ENCODE peak calls at places on chromosomes 3 and 15, in ten cellular contexts. One of them, this sample, is unnamed.

GRCh38 chr3:150080058-150080730 is 109.5 kb upstream of the PFN2 start:
- DNase-seq in CD8-positive, alpha-beta T cell: no peak
- DNase-seq in fibroblast of lung: peak; percentile 40
- DNase-seq in GM23338: no peak
- DNase-seq in neural crest cell: no peak
- DNase-seq in psoas muscle: no peak
- DNase-seq in GM13977: no peak
- DNase-seq in left ventricle myocardium inferior: no peak
- DNase-seq in BJ: no peak
- DNase-seq in sigmoid colon: no peak
- DNase-seq in this sample: no peak

GRCh38 chr3:153624310-153625030 is 462.4 kb downstream of the RAP2B start:
- DNase-seq in CD8-positive, alpha-beta T cell: peak; percentile 16
- DNase-seq in fibroblast of lung: no peak
- DNase-seq in GM23338: no peak
- DNase-seq in neural crest cell: no peak
- DNase-seq in psoas muscle: no peak
- DNase-seq in GM13977: no peak
- DNase-seq in left ventricle myocardium inferior: no peak
- DNase-seq in BJ: no peak
- DNase-seq in sigmoid colon: no peak
- DNase-seq in this sample: no peak

GRCh38 chr15:85625856-85626255 is 168.9 kb downstream of the KLHL25 start:
- DNase-seq in CD8-positive, alpha-beta T cell: no peak
- DNase-seq in fibroblast of lung: peak; percentile 94
- DNase-seq in GM23338: no peak
- DNase-seq in neural crest cell: no peak
- DNase-seq in psoas muscle: no peak
- DNase-seq in GM13977: peak; percentile 28
- DNase-seq in left ventricle myocardium inferior: no peak
- DNase-seq in BJ: no peak
- DNase-seq in sigmoid colon: no peak
- DNase-seq in this sample: no peak

GRCh38 chr3:81444817-81445460 is 316.5 kb downstream of the GBE1 start:
- DNase-seq in CD8-positive, alpha-beta T cell: no peak
- DNase-seq in fibroblast of lung: no peak
- DNase-seq in GM23338: no peak
- DNase-seq in neural crest cell: no peak
- DNase-seq in psoas muscle: no peak
- DNase-seq in GM13977: no peak
- DNase-seq in left ventricle myocardium inferior: no peak
- DNase-seq in BJ: no peak
- DNase-seq in sigmoid colon: no peak
- DNase-seq in this sample: no peak

GRCh38 chr3:108153451-108153981 is 62.7 kb upstream of the CD47 start:
- DNase-seq in CD8-positive, alpha-beta T cell: peak; percentile 32
- DNase-seq in fibroblast of lung: peak; percentile 61
- DNase-seq in GM23338: peak; percentile 88
- DNase-seq in neural crest cell: peak; percentile 7
- DNase-seq in psoas muscle: no peak
- DNase-seq in GM13977: peak; percentile 50
- DNase-seq in left ventricle myocardium inferior: no peak
- DNase-seq in BJ: no peak
- DNase-seq in sigmoid colon: no peak
- DNase-seq in this sample: no peak

GRCh38 chr3:37144806-37145205 is 29.6 kb downstream of the LRRFIP2 start:
- DNase-seq in CD8-positive, alpha-beta T cell: no peak
- DNase-seq in fibroblast of lung: no peak
- DNase-seq in GM23338: no peak
- DNase-seq in neural crest cell: no peak
- DNase-seq in psoas muscle: no peak
- DNase-seq in GM13977: no peak
- DNase-seq in left ventricle myocardium inferior: no peak
- DNase-seq in BJ: no peak
- DNase-seq in sigmoid colon: no peak
- DNase-seq in this sample: no peak

GRCh38 chr3:117719316-117719926 is 1009.8 kb downstream of the TUSC7 start:
- DNase-seq in CD8-positive, alpha-beta T cell: no peak
- DNase-seq in fibroblast of lung: no peak
- DNase-seq in GM23338: peak; percentile 63
- DNase-seq in neural crest cell: no peak
- DNase-seq in psoas muscle: no peak
- DNase-seq in GM13977: peak; percentile 9
- DNase-seq in left ventricle myocardium inferior: no peak
- DNase-seq in BJ: no peak
- DNase-seq in sigmoid colon: no peak
- DNase-seq in this sample: no peak

GRCh38 chr3:18891641-18892040 is 256.7 kb upstream of the KCNH8 start:
- DNase-seq in CD8-positive, alpha-beta T cell: peak; percentile 10
- DNase-seq in fibroblast of lung: no peak
- DNase-seq in GM23338: no peak
- DNase-seq in neural crest cell: no peak
- DNase-seq in psoas muscle: no peak
- DNase-seq in GM13977: no peak
- DNase-seq in left ventricle myocardium inferior: no peak
- DNase-seq in BJ: no peak
- DNase-seq in sigmoid colon: no peak
- DNase-seq in this sample: no peak

GRCh38 chr3:42731476-42732195 is 29.0 kb upstream of the HHATL start:
- DNase-seq in CD8-positive, alpha-beta T cell: no peak
- DNase-seq in fibroblast of lung: no peak
- DNase-seq in GM23338: no peak
- DNase-seq in neural crest cell: no peak
- DNase-seq in psoas muscle: no peak
- DNase-seq in GM13977: no peak
- DNase-seq in left ventricle myocardium inferior: no peak
- DNase-seq in BJ: no peak
- DNase-seq in sigmoid colon: peak; percentile 44
- DNase-seq in this sample: no peak

GRCh38 chr3:42734263-42734860 is 31.8 kb upstream of the HHATL start:
- DNase-seq in CD8-positive, alpha-beta T cell: no peak
- DNase-seq in fibroblast of lung: no peak
- DNase-seq in GM23338: no peak
- DNase-seq in neural crest cell: no peak
- DNase-seq in psoas muscle: no peak
- DNase-seq in GM13977: no peak
- DNase-seq in left ventricle myocardium inferior: no peak
- DNase-seq in BJ: no peak
- DNase-seq in sigmoid colon: peak; percentile 52
- DNase-seq in this sample: no peak

GRCh38 chr3:42732196-42732828 is 29.7 kb upstream of the HHATL start:
- DNase-seq in CD8-positive, alpha-beta T cell: no peak
- DNase-seq in fibroblast of lung: no peak
- DNase-seq in GM23338: no peak
- DNase-seq in neural crest cell: peak; percentile 35
- DNase-seq in psoas muscle: no peak
- DNase-seq in GM13977: no peak
- DNase-seq in left ventricle myocardium inferior: no peak
- DNase-seq in BJ: no peak
- DNase-seq in sigmoid colon: peak; percentile 62
- DNase-seq in this sample: no peak

GRCh38 chr3:42733501-42734262 is 31.1 kb upstream of the HHATL start:
- DNase-seq in CD8-positive, alpha-beta T cell: no peak
- DNase-seq in fibroblast of lung: no peak
- DNase-seq in GM23338: peak; percentile 35
- DNase-seq in neural crest cell: no peak
- DNase-seq in psoas muscle: no peak
- DNase-seq in GM13977: no peak
- DNase-seq in left ventricle myocardium inferior: no peak
- DNase-seq in BJ: no peak
- DNase-seq in sigmoid colon: peak; percentile 55
- DNase-seq in this sample: no peak

GRCh38 chr3:42732829-42733459 is 30.3 kb upstream of the HHATL start:
- DNase-seq in CD8-positive, alpha-beta T cell: no peak
- DNase-seq in fibroblast of lung: no peak
- DNase-seq in GM23338: peak; percentile 16
- DNase-seq in neural crest cell: no peak
- DNase-seq in psoas muscle: no peak
- DNase-seq in GM13977: no peak
- DNase-seq in left ventricle myocardium inferior: no peak
- DNase-seq in BJ: no peak
- DNase-seq in sigmoid colon: peak; percentile 44
- DNase-seq in this sample: no peak
- TF ChIP-seq CTCF in CD8-positive, alpha-beta T cell: no peak
- TF ChIP-seq CTCF in fibroblast of lung: no peak
- TF ChIP-seq CTCF in GM23338: no peak
- TF ChIP-seq CTCF in neural crest cell: peak; percentile 38
- TF ChIP-seq CTCF in psoas muscle: no peak
- TF ChIP-seq CTCF in GM13977: no peak
- TF ChIP-seq CTCF in left ventricle myocardium inferior: no peak
- TF ChIP-seq CTCF in BJ: peak; percentile 27
- TF ChIP-seq CTCF in sigmoid colon: no peak
- TF ChIP-seq CTCF in this sample: no peak

GRCh38 chr15:91855241-91855640 is 1.7 kb downstream of the SLCO3A1 start:
- DNase-seq in CD8-positive, alpha-beta T cell: no peak
- DNase-seq in fibroblast of lung: no peak
- DNase-seq in GM23338: no peak
- DNase-seq in neural crest cell: no peak
- DNase-seq in psoas muscle: no peak
- DNase-seq in GM13977: no peak
- DNase-seq in left ventricle myocardium inferior: no peak
- DNase-seq in BJ: no peak
- DNase-seq in sigmoid colon: no peak
- DNase-seq in this sample: no peak

GRCh38 chr15:91853501-91853967 is at the start of gene SLCO3A1:
- DNase-seq in CD8-positive, alpha-beta T cell: peak; percentile 75
- DNase-seq in fibroblast of lung: peak; percentile 57
- DNase-seq in GM23338: peak; percentile 74
- DNase-seq in neural crest cell: peak; percentile 45
- DNase-seq in psoas muscle: peak; percentile 87
- DNase-seq in GM13977: peak; percentile 45
- DNase-seq in left ventricle myocardium inferior: peak; percentile 86
- DNase-seq in BJ: no peak
- DNase-seq in sigmoid colon: peak; percentile 87
- DNase-seq in this sample: peak; percentile 40

GRCh38 chr15:91855684-91856553 is 2.4 kb downstream of the SLCO3A1 start:
- DNase-seq in CD8-positive, alpha-beta T cell: no peak
- DNase-seq in fibroblast of lung: no peak
- DNase-seq in GM23338: peak; percentile 94
- DNase-seq in neural crest cell: no peak
- DNase-seq in psoas muscle: no peak
- DNase-seq in GM13977: no peak
- DNase-seq in left ventricle myocardium inferior: no peak
- DNase-seq in BJ: no peak
- DNase-seq in sigmoid colon: no peak
- DNase-seq in this sample: no peak

GRCh38 chr15:91852741-91853500 is 587 bp upstream of the SLCO3A1 start:
- DNase-seq in CD8-positive, alpha-beta T cell: peak; percentile 70
- DNase-seq in fibroblast of lung: peak; percentile 62
- DNase-seq in GM23338: peak; percentile 75
- DNase-seq in neural crest cell: peak; percentile 59
- DNase-seq in psoas muscle: peak; percentile 90
- DNase-seq in GM13977: peak; percentile 82
- DNase-seq in left ventricle myocardium inferior: peak; percentile 83
- DNase-seq in BJ: no peak
- DNase-seq in sigmoid colon: peak; percentile 88
- DNase-seq in this sample: peak; percentile 51

GRCh38 chr15:91853968-91854943 is 748 bp downstream of the SLCO3A1 start:
- DNase-seq in CD8-positive, alpha-beta T cell: peak; percentile 49
- DNase-seq in fibroblast of lung: peak; percentile 16
- DNase-seq in GM23338: peak; percentile 60
- DNase-seq in neural crest cell: peak; percentile 35
- DNase-seq in psoas muscle: peak; percentile 73
- DNase-seq in GM13977: no peak
- DNase-seq in left ventricle myocardium inferior: peak; percentile 64
- DNase-seq in BJ: no peak
- DNase-seq in sigmoid colon: peak; percentile 71
- DNase-seq in this sample: no peak
- TF ChIP-seq CTCF in CD8-positive, alpha-beta T cell: no peak
- TF ChIP-seq CTCF in fibroblast of lung: no peak
- TF ChIP-seq CTCF in GM23338: no peak
- TF ChIP-seq CTCF in neural crest cell: peak; percentile 33
- TF ChIP-seq CTCF in psoas muscle: peak; percentile 31
- TF ChIP-seq CTCF in GM13977: no peak
- TF ChIP-seq CTCF in left ventricle myocardium inferior: peak; percentile 49
- TF ChIP-seq CTCF in BJ: no peak
- TF ChIP-seq CTCF in sigmoid colon: no peak
- TF ChIP-seq CTCF in this sample: no peak

GRCh38 chr15:77032647-77033416 is 37.9 kb downstream of the PSTPIP1 start:
- DNase-seq in CD8-positive, alpha-beta T cell: no peak
- DNase-seq in fibroblast of lung: no peak
- DNase-seq in GM23338: no peak
- DNase-seq in neural crest cell: peak; percentile 2
- DNase-seq in psoas muscle: peak; percentile 40
- DNase-seq in GM13977: peak; percentile 14
- DNase-seq in left ventricle myocardium inferior: no peak
- DNase-seq in BJ: no peak
- DNase-seq in sigmoid colon: peak; percentile 50
- DNase-seq in this sample: no peak

GRCh38 chr15:77030928-77031375 is 36.0 kb downstream of the PSTPIP1 start:
- DNase-seq in CD8-positive, alpha-beta T cell: no peak
- DNase-seq in fibroblast of lung: no peak
- DNase-seq in GM23338: no peak
- DNase-seq in neural crest cell: peak; percentile 27
- DNase-seq in psoas muscle: peak; percentile 35
- DNase-seq in GM13977: no peak
- DNase-seq in left ventricle myocardium inferior: no peak
- DNase-seq in BJ: no peak
- DNase-seq in sigmoid colon: peak; percentile 61
- DNase-seq in this sample: no peak

GRCh38 chr15:77032052-77032646 is 37.2 kb downstream of the PSTPIP1 start:
- DNase-seq in CD8-positive, alpha-beta T cell: peak; percentile 8
- DNase-seq in fibroblast of lung: no peak
- DNase-seq in GM23338: no peak
- DNase-seq in neural crest cell: no peak
- DNase-seq in psoas muscle: peak; percentile 49
- DNase-seq in GM13977: no peak
- DNase-seq in left ventricle myocardium inferior: no peak
- DNase-seq in BJ: no peak
- DNase-seq in sigmoid colon: peak; percentile 58
- DNase-seq in this sample: no peak

GRCh38 chr15:77030042-77030927 is 35.4 kb downstream of the PSTPIP1 start:
- DNase-seq in CD8-positive, alpha-beta T cell: peak; percentile 10
- DNase-seq in fibroblast of lung: no peak
- DNase-seq in GM23338: peak; percentile 54
- DNase-seq in neural crest cell: peak; percentile 3
- DNase-seq in psoas muscle: peak; percentile 48
- DNase-seq in GM13977: peak; percentile 11
- DNase-seq in left ventricle myocardium inferior: no peak
- DNase-seq in BJ: no peak
- DNase-seq in sigmoid colon: peak; percentile 60
- DNase-seq in this sample: peak; percentile 66

DNA sequence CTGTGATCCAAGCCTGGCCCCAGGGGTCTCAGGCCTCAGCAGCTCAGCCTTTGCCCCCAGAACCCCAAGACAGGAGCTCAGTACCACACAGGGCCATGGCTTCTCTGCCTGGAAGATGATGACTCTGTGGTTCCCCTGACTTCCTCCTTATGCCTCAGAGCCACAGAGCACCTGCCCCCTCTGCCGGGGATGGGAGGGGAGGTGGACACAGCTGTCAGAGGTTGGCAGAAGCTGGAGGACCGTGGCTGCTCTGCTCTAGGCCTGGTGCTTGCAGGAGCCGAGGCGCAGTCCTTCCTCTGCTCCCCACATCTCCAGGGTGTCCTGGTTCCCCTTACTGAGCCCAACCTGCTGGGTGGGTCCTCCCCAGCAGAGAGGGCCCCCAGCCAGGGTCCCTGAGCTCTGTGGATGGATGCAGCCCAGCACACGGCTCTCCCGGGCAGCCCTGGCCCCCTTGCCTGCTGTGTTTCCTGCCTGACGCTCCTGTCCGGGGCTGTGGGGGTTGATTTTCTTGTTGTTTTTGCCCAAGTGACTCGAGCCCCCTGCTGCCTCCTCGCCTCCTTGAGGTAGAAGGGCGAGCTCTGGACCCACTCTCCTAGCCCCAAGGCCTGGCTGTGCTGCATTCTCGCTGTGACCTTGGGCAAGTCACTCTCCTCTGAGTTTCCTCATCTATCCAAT is 36.6 kb downstream of the PSTPIP1 start:
- DNase-seq in CD8-positive, alpha-beta T cell: peak; percentile 42
- DNase-seq in fibroblast of lung: no peak
- DNase-seq in GM23338: no peak
- DNase-seq in neural crest cell: peak; percentile 4
- DNase-seq in psoas muscle: peak; percentile 41
- DNase-seq in GM13977: no peak
- DNase-seq in left ventricle myocardium inferior: no peak
- DNase-seq in BJ: no peak
- DNase-seq in sigmoid colon: peak; percentile 59
- DNase-seq in this sample: no peak
- TF ChIP-seq CTCF in CD8-positive, alpha-beta T cell: peak; percentile 17
- TF ChIP-seq CTCF in fibroblast of lung: no peak
- TF ChIP-seq CTCF in GM23338: no peak
- TF ChIP-seq CTCF in neural crest cell: no peak
- TF ChIP-seq CTCF in psoas muscle: peak; percentile 12
- TF ChIP-seq CTCF in GM13977: peak; percentile 36
- TF ChIP-seq CTCF in left ventricle myocardium inferior: no peak
- TF ChIP-seq CTCF in BJ: no peak
- TF ChIP-seq CTCF in sigmoid colon: no peak
- TF ChIP-seq CTCF in this sample: no peak

GRCh38 chr15:24772256-24772655 is 96.7 kb downstream of the NPAP1 start:
- DNase-seq in CD8-positive, alpha-beta T cell: no peak
- DNase-seq in fibroblast of lung: no peak
- DNase-seq in GM23338: peak; percentile 86
- DNase-seq in neural crest cell: no peak
- DNase-seq in psoas muscle: no peak
- DNase-seq in GM13977: no peak
- DNase-seq in left ventricle myocardium inferior: no peak
- DNase-seq in BJ: no peak
- DNase-seq in sigmoid colon: no peak
- DNase-seq in this sample: no peak
- TF ChIP-seq CTCF in CD8-positive, alpha-beta T cell: no peak
- TF ChIP-seq CTCF in fibroblast of lung: no peak
- TF ChIP-seq CTCF in GM23338: peak; percentile 79
- TF ChIP-seq CTCF in neural crest cell: no peak
- TF ChIP-seq CTCF in psoas muscle: no peak
- TF ChIP-seq CTCF in GM13977: no peak
- TF ChIP-seq CTCF in left ventricle myocardium inferior: no peak
- TF ChIP-seq CTCF in BJ: no peak
- TF ChIP-seq CTCF in sigmoid colon: no peak
- TF ChIP-seq CTCF in this sample: no peak